ENCODE peak calls at places on chromosomes 7 and 10, in seven cellular contexts. R is stimulated activated CD8-positive, alpha-beta memory T cell treated with anti-CD3 and anti-CD28 coated beads, Interleukin-7, amount 100 ng/mL, for 1 hour; O is neural crest cell; L is endodermal cell; G is tibial artery; Y is lung; X is astrocyte of the spinal cord. V is an unnamed sample.

GRCh38 chr10:18400911-18401260 is 250.5 kb downstream of the NSUN6 start:
- DNase-seq in O (peak), L (peak), Y (no peak), R (no peak), X (no peak), G (no peak), V (no peak)

GRCh38 chr7:43559171-43559938 is 23.6 kb upstream of the STK17A start:
- DNase-seq in X (no peak), R (no peak), O (no peak), G (no peak), Y (no peak), L (no peak), V (no peak)

GRCh38 chr10:24370877-24371276 is 161.9 kb downstream of the KIAA1217 start:
- DNase-seq in R (no peak), O (no peak), Y (no peak), L (no peak), G (no peak), X (no peak), V (no peak)

GRCh38 chr7:100799037-100799896 is 28.1 kb downstream of the EPHB4 start:
- DNase-seq in R (no peak), X (peak), G (no peak), O (peak), Y (peak), L (peak), V (peak)

GRCh38 chr7:106010331-106010730 is 47.3 kb downstream of the CDHR3 start:
- DNase-seq in L (no peak), X (peak), Y (no peak), O (no peak), G (no peak), R (no peak), V (no peak)

GRCh38 chr10:21975378-21975990 is 28.0 kb downstream of the DNAJC1 start:
- DNase-seq in L (no peak), Y (no peak), G (no peak), O (no peak), R (no peak), X (no peak), V (no peak)

GRCh38 chr10:24869354-24870016 is 82.9 kb downstream of the PRTFDC1 start:
- DNase-seq in O (no peak), G (no peak), Y (no peak), R (no peak), L (no peak), X (peak), V (no peak)

GRCh38 chr10:81874878-81875679 is at the start of gene NRG3:
- DNase-seq in G (no peak), Y (no peak), L (no peak), O (peak), R (no peak), X (no peak), V (no peak)

GRCh38 chr7:91266931-91267557 is 2.8 kb downstream of the FZD1 start:
- DNase-seq in R (no peak), O (no peak), X (no peak), Y (no peak), G (no peak), L (peak), V (no peak)

GRCh38 chr7:42831051-42831952 is 80.6 kb downstream of the C7orf25 start:
- DNase-seq in X (peak), O (peak), Y (no peak), L (peak), R (no peak), G (no peak), V (peak)

GRCh38 chr10:97259119-97259518 is 33.3 kb downstream of the ARHGAP19 start:
- DNase-seq in L (no peak), X (no peak), G (no peak), O (no peak), Y (no peak), R (no peak), V (no peak)

GRCh38 chr7:74032191-74032490 is 4.2 kb downstream of the ELN start:
- DNase-seq in G (peak), L (no peak), Y (peak), R (no peak), X (peak), O (no peak), V (peak)

GRCh38 chr10:49272251-49273081 is 26.5 kb upstream of the C10orf71 start:
- DNase-seq in G (no peak), R (no peak), X (no peak), Y (peak), O (peak), L (peak), V (peak)

GRCh38 chr10:62866451-62866850 is 50.3 kb upstream of the EGR2 start:
- DNase-seq in O (no peak), L (no peak), Y (no peak), X (no peak), R (no peak), G (no peak), V (no peak)

GRCh38 chr7:78499966-78500365 is 701.4 kb downstream of the PHTF2 start:
- DNase-seq in G (no peak), L (no peak), Y (no peak), O (no peak), X (no peak), R (no peak), V (no peak)

GRCh38 chr10:13453896-13454295 is 74.9 kb downstream of the BEND7 start:
- DNase-seq in G (no peak), L (no peak), Y (peak), X (no peak), O (no peak), R (no peak), V (no peak)

GRCh38 chr10:79336739-79337138 is 10.5 kb upstream of the PPIF start:
- DNase-seq in G (no peak), X (peak), O (no peak), L (peak), Y (no peak), R (no peak), V (no peak)

GRCh38 chr10:12703813-12704212 is 297.7 kb downstream of the CCDC3 start:
- DNase-seq in X (peak), R (no peak), Y (no peak), L (no peak), O (no peak), G (no peak), V (no peak)

GRCh38 chr10:132520147-132520811 is 17.3 kb upstream of the INPP5A start:
- DNase-seq in R (no peak), G (peak), O (no peak), X (peak), Y (no peak), L (peak), V (peak)

GRCh38 chr7:25068814-25069213 is 56.2 kb downstream of the CYCS start:
- DNase-seq in L (no peak), G (no peak), O (no peak), R (no peak), X (no peak), Y (no peak), V (no peak)

GRCh38 chr7:96308253-96308949 is 13.5 kb downstream of the SLC25A13 start:
- DNase-seq in Y (no peak), R (no peak), X (no peak), G (no peak), O (no peak), L (peak), V (no peak)

V was measured in psoas muscle.